ENCODE peak calls at places on chromosome 1, in seven cellular contexts. S is body of pancreas, O is HCT116, N is stomach, C is heart left ventricle, T is transverse colon, P is spleen. W is an unnamed sample.

GRCh38 chr1:3067671-3068399 is 1.2 kb upstream of the PRDM16 start:
- DNase-seq in T (no peak), N (no peak), S (peak; percentile 34), C (peak; percentile 54), P (peak; percentile 55), O (no peak), W (no peak)

GRCh38 chr1:22295396-22295795 is 152.5 kb upstream of the WNT4 start:
- DNase-seq in O (no peak), P (no peak), C (no peak), N (peak; percentile 24), S (no peak), T (no peak), W (no peak)

GRCh38 chr1:151371340-151371739 is 1.2 kb downstream of the SELENBP1 start:
- DNase-seq in O (no peak), P (no peak), S (peak; percentile 87), C (no peak), T (peak; percentile 69), N (peak; percentile 84), W (peak; percentile 52)

GRCh38 chr1:180131510-180131909 is 23.2 kb upstream of the QSOX1 start:
- DNase-seq in C (no peak), P (no peak), O (no peak), S (no peak), N (no peak), T (no peak), W (peak; percentile 82)

GRCh38 chr1:159598196-159598595 is 10.6 kb downstream of the APCS start:
- DNase-seq in S (no peak), T (no peak), O (no peak), P (no peak), N (no peak), C (no peak), W (no peak)

GRCh38 chr1:6445062-6445763 is 20.6 kb downstream of the ESPN start:
- DNase-seq in N (peak; percentile 80), S (peak; percentile 58), C (no peak), P (no peak), T (peak; percentile 74), O (no peak), W (peak; percentile 79)

GRCh38 chr1:117541003-117541402 is 64.8 kb upstream of the TENT5C start:
- DNase-seq in O (no peak), S (peak; percentile 71), P (no peak), C (no peak), N (no peak), T (no peak), W (peak; percentile 54)

GRCh38 chr1:45684402-45684801 is 1.9 kb downstream of the GPBP1L1 start:
- DNase-seq in C (no peak), T (no peak), S (no peak), N (no peak), O (no peak), P (no peak), W (no peak)

GRCh38 chr1:146019225-146020057 is 2.1 kb downstream of the HJV start:
- DNase-seq in T (no peak), S (no peak), N (no peak), O (no peak), P (no peak), C (no peak), W (no peak)

GRCh38 chr1:14366361-14367018 is 232.0 kb upstream of the KAZN start:
- DNase-seq in N (no peak), O (no peak), C (no peak), S (no peak), T (no peak), P (no peak), W (peak; percentile 22)

GRCh38 chr1:41103761-41104160 is 82.2 kb upstream of the SLFNL1 start:
- DNase-seq in C (no peak), T (no peak), S (no peak), P (no peak), O (no peak), N (no peak), W (no peak)

GRCh38 chr1:175866776-175867175 is 123.4 kb upstream of the TNR start:
- DNase-seq in P (no peak), T (no peak), N (no peak), O (no peak), S (no peak), C (no peak), W (no peak)

GRCh38 chr1:84506729-84507453 is 510 bp upstream of the GNG5 start:
- DNase-seq in S (no peak), P (no peak), O (no peak), N (no peak), T (no peak), C (no peak), W (no peak)

GRCh38 chr1:156104065-156104810 is 10.3 kb upstream of the LMNA start:
- DNase-seq in C (peak; percentile 78), T (peak; percentile 79), P (no peak), S (peak; percentile 78), O (no peak), N (peak; percentile 70), W (peak; percentile 78)

GRCh38 chr1:81414417-81415087 is 386.2 kb upstream of the ADGRL2 start:
- DNase-seq in P (no peak), T (peak; percentile 85), N (peak; percentile 82), S (peak; percentile 59), O (peak; percentile 8), C (peak; percentile 85), W (peak; percentile 55)

GRCh38 chr1:6955357-6956154 is 170.3 kb downstream of the CAMTA1 start:
- DNase-seq in C (no peak), T (no peak), N (no peak), P (no peak), O (no peak), S (no peak), W (no peak)

GRCh38 chr1:42263019-42263418 is 72.0 kb downstream of the FOXJ3 start:
- DNase-seq in O (no peak), N (no peak), C (no peak), P (no peak), S (no peak), T (no peak), W (no peak)
- H3K4me1 ChIP-seq in O (peaks cover 14% of the 10 kb centered on the region), N (peaks cover 16% of the 10 kb centered on the region), C (peaks cover 35% of the 10 kb centered on the region), P (peaks cover 41% of the 10 kb centered on the region), S (peaks cover 45% of the 10 kb centered on the region), T (peaks cover 8% of the 10 kb centered on the region), W (peaks cover 39% of the 10 kb centered on the region)

GRCh38 chr1:67716800-67717199 is 31.8 kb downstream of the GADD45A start:
- DNase-seq in C (no peak), S (peak; percentile 58), T (peak; percentile 71), N (no peak), P (no peak), O (no peak), W (peak; percentile 67)

GRCh38 chr1:67715819-67716218 is 30.8 kb downstream of the GADD45A start:
- DNase-seq in O (no peak), P (no peak), S (no peak), C (no peak), N (no peak), T (no peak), W (no peak)

GRCh38 chr1:67719329-67720196 is 34.6 kb downstream of the GADD45A start:
- DNase-seq in O (no peak), P (no peak), N (no peak), C (no peak), T (no peak), S (no peak), W (no peak)

GRCh38 chr1:67721112-67721511 is 36.1 kb downstream of the GADD45A start:
- DNase-seq in C (no peak), O (no peak), P (no peak), N (no peak), T (no peak), S (no peak), W (no peak)

GRCh38 chr1:67717876-67718275 is 32.9 kb downstream of the GADD45A start:
- DNase-seq in T (peak; percentile 47), P (no peak), O (no peak), N (no peak), S (no peak), C (no peak), W (no peak)
- TF ChIP-seq POLR2A in T (no peak), P (no peak), O (no peak), N (no peak), S (no peak), C (no peak), W (no peak)

GRCh38 chr1:89454845-89455521 is 69.6 kb upstream of the LRRC8B start:
- DNase-seq in T (peak; percentile 33), C (no peak), P (no peak), S (peak; percentile 31), O (peak; percentile 34), N (peak; percentile 52), W (peak; percentile 63)

GRCh38 chr1:89457046-89457445 is 67.6 kb upstream of the LRRC8B start:
- DNase-seq in T (no peak), O (no peak), P (no peak), N (no peak), C (no peak), S (no peak), W (no peak)

GRCh38 chr1:89451011-89451410 is 73.6 kb upstream of the LRRC8B start:
- DNase-seq in C (no peak), T (no peak), N (no peak), S (no peak), P (no peak), O (no peak), W (no peak)

GRCh38 chr1:89459081-89459480 is 65.5 kb upstream of the LRRC8B start:
- DNase-seq in S (no peak), C (no peak), O (no peak), T (no peak), N (no peak), P (no peak), W (no peak)

DNA sequence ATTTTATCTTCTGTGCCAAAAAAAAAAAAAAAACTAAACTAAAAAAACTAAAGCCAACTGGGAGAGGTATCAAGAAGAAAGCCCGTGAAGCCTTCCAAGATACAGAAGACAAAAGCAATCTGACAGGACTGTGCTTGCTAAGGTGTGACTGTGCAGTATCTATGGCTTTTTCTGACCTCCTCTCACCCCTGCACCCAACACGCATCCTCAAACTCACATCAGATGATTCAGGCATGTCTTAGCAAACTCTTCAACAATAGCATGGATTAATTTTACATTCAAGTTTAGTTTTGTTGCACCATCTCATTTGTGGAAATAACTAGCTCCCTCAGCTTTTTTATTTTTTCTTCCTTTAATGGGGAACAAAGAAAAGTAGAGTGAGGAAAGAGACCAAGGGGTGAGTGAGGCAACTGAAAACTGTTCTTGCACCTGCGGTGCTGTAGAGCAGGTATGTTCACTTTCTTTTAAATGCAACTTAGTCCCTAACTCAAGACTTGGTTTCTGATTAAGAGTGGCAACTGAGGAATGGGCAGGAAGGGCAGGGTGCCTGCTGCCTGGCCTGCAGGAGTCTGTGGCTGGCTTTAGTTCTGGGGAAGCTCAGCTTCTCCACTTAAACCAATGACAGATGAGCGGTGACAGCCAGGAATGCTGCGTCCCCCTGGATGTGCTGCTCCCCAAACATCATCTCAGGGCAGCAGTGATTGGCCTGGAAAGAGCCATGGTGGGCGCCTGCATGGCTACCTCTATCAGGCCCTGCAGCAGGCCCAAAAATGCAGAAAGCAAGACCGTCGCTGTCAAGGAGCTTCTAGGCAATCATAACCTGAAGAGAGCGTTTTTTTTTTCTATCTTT is 71.3 kb upstream of the LRRC8B start:
- DNase-seq in S (no peak), O (no peak), N (no peak), P (no peak), T (no peak), C (no peak), W (no peak)
- H3K4me1 ChIP-seq in S (no peaks in the 10 kb centered on the region), O (no peaks in the 10 kb centered on the region), N (no peaks in the 10 kb centered on the region), P (no peaks in the 10 kb centered on the region), T (no peaks in the 10 kb centered on the region), C (no peaks in the 10 kb centered on the region), W (no peaks in the 10 kb centered on the region)

DNA sequence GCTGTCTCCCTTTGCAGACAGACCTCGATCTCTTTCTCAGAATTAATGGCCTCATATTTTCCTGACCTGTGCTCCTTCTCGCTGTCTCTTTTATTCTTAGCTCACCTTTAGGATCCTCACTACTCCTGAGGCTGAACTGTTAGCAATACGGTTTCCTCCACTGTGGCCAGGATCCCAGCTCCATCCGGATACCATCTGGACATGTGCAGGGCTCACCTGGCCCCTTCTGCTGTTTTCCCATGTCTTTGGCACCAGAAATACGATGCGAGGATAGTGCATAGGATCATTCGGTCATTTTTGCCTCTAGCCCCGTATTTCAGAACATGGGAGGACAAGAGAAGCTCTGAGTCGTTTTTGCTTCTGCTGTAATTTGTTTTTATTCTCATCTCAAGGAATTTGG is 108.5 kb upstream of the KIF26B start:
- DNase-seq in N (no peak), O (no peak), P (no peak), S (peak; percentile 57), T (no peak), C (no peak), W (no peak)
- TF ChIP-seq POLR2A in N (no peak), O (no peak), P (no peak), S (no peak), T (no peak), C (no peak), W (no peak)